ENCODE peak calls at places on chromosomes 5 and 9, in seven cellular contexts. T is cardiac fibroblast, L is Caco-2, C is fibroblast of pulmonary artery, Z is AG10803, A is lower leg skin, O is AG09309. X is an unnamed sample.

GRCh38 chr9:107465467-107466451 is 23.8 kb downstream of the KLF4 start:
- DNase-seq in T (peak), L (no peak), O (no peak), Z (peak), C (peak), A (peak), X (no peak)

GRCh38 chr9:130486103-130486502 is 41.3 kb downstream of the ASS1 start:
- DNase-seq in L (no peak), Z (no peak), O (no peak), A (no peak), T (no peak), C (no peak), X (no peak)

GRCh38 chr9:2340046-2340760 is 281.4 kb upstream of the VLDLR start:
- DNase-seq in C (no peak), A (no peak), O (no peak), Z (peak), L (no peak), T (no peak), X (no peak)

GRCh38 chr5:43432486-43433365 is 20.5 kb upstream of the CCL28 start:
- DNase-seq in Z (peak), T (peak), L (peak), A (peak), C (peak), O (peak), X (peak)

GRCh38 chr9:74497750-74498615 is 848 bp downstream of the RORB start:
- DNase-seq in C (peak), Z (peak), A (no peak), T (peak), O (no peak), L (no peak), X (no peak)

GRCh38 chr9:130689937-130690700 is 3.5 kb upstream of the EXOSC2 start:
- DNase-seq in A (peak), L (peak), O (peak), Z (peak), C (peak), T (peak), X (peak)

GRCh38 chr5:55965525-55965924 is 29.2 kb downstream of the IL6ST start:
- DNase-seq in Z (no peak), L (no peak), C (no peak), T (no peak), A (no peak), O (no peak), X (no peak)

GRCh38 chr5:172724658-172725183 is 46.3 kb downstream of the DUSP1 start:
- DNase-seq in Z (no peak), O (no peak), T (no peak), L (no peak), A (no peak), C (no peak), X (no peak)

GRCh38 chr5:139275536-139276297 is 17.8 kb upstream of the MATR3 start:
- DNase-seq in L (no peak), Z (no peak), A (no peak), T (no peak), C (no peak), O (no peak), X (no peak)

GRCh38 chr5:1316941-1317340 is 22.1 kb upstream of the TERT start:
- DNase-seq in O (no peak), L (peak), C (no peak), Z (no peak), T (no peak), A (no peak), X (no peak)

GRCh38 chr9:117734523-117735314 is 30.5 kb downstream of the TLR4 start:
- DNase-seq in T (peak), Z (peak), C (peak), A (no peak), L (no peak), O (peak), X (peak)

GRCh38 chr5:176535655-176536131 is 1.5 kb downstream of the RNF44 start:
- DNase-seq in Z (no peak), A (no peak), L (peak), O (no peak), C (no peak), T (no peak), X (no peak)

GRCh38 chr5:79535477-79536192 is 21.7 kb upstream of the HOMER1 start:
- DNase-seq in O (no peak), T (peak), L (no peak), C (no peak), A (no peak), Z (no peak), X (no peak)

GRCh38 chr5:111309384-111309783 is 85.2 kb downstream of the CAMK4 start:
- DNase-seq in Z (no peak), C (no peak), L (no peak), A (no peak), T (no peak), O (no peak), X (no peak)

GRCh38 chr5:130799015-130799414 is 366.0 kb downstream of the HINT1 start:
- DNase-seq in L (no peak), Z (no peak), A (no peak), O (no peak), C (no peak), T (no peak), X (no peak)

GRCh38 chr5:52987711-52988329 is 1.3 kb upstream of the ITGA2 start:
- DNase-seq in L (peak), O (no peak), T (peak), C (peak), Z (no peak), A (no peak), X (no peak)

GRCh38 chr5:142275496-142275895 is 49.3 kb downstream of the SPRY4 start:
- DNase-seq in A (no peak), T (no peak), C (no peak), O (no peak), Z (no peak), L (no peak), X (no peak)

GRCh38 chr5:68330564-68330963 is 115.0 kb downstream of the PIK3R1 start:
- DNase-seq in O (no peak), A (no peak), T (peak), C (no peak), L (no peak), Z (peak), X (no peak)

GRCh38 chr5:159965031-159965837 is 43.7 kb upstream of the TTC1 start:
- DNase-seq in C (peak), A (no peak), L (peak), O (no peak), T (peak), Z (peak), X (no peak)

GRCh38 chr9:113775714-113776113 is 100.4 kb upstream of the ZNF618 start:
- DNase-seq in O (no peak), C (no peak), L (no peak), T (no peak), A (no peak), Z (no peak), X (no peak)

GRCh38 chr5:125870271-125870670 is 552.9 kb upstream of the GRAMD2B start:
- DNase-seq in L (no peak), Z (peak), A (no peak), O (no peak), C (no peak), T (peak), X (no peak)

GRCh38 chr9:36748322-36748899 is 175.7 kb downstream of the MELK start:
- DNase-seq in Z (peak), T (peak), L (peak), O (no peak), C (peak), A (no peak), X (no peak)

DNA sequence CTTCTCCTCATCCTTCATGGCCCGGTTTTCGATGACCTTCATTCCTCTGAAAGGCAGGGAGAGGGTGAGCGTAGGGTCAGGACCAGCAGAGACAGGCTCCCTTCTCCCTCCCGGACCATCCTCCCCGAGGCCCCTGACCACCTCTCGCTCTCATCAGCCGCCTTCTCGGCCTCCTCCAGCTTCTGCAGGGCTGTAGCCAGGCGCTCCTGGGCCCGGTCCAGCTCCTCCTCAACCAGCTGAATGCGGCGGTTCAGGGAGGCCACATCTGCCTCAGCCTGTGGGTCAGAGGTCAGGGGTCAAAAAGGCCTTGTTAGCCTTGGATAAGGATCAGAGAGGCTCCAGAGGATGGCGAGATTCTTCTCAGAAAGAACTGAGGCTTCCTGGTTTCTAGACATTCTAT is 4.2 kb downstream of the TPM2 start:
- DNase-seq in L (no peak), T (no peak), O (no peak), C (no peak), Z (no peak), A (no peak), X (no peak)
- H3K4me3 ChIP-seq in L (no peak), T (no peak), O (no peak), C (no peak), Z (peak), A (no peak), X (no peak)

DNA sequence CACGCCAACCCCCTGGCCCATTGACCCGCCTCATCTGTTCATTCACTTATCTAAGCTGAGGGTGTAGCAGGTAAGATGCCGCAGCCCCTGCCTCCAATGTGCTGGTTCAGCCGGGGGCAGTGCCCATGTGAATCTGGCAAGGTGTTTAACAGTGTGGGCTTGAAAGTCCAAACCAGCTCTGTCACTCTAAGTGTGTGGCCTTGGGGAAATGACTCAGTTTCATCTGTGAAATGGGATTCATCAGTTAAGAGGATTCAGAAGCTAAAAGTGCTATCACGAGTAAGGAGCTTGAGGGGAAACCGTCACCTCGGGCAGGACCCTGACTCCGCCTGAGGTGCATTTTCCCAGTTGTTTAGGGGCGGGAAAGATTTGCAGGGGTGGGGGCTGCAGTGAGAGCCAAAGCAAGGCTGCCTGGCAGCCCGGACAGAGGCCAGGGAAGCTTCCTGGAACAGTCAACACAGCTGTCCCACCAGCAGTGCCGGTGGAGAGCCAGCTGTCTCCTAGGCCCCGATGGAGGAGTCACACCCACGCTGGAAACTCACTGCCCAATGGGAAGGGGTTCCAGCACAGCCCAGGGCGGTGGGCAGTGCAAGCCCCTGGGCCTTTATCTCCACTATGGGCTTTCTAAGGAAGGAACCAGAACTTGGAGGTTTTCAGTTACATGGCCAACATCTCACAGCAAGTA is 9.7 kb upstream of the URM1 start:
- DNase-seq in C (no peak), O (no peak), T (no peak), L (no peak), A (no peak), Z (no peak), X (no peak)
- H3K4me3 ChIP-seq in C (peak), O (peak), T (no peak), L (no peak), A (no peak), Z (peak), X (peak)

GRCh38 chr9:94656190-94656589 is 16.9 kb upstream of the FBP1 start:
- DNase-seq in L (no peak), Z (no peak), T (no peak), C (peak), A (no peak), O (no peak), X (no peak)
- H3K4me3 ChIP-seq in L (no peak), Z (peak), T (no peak), C (no peak), A (no peak), O (no peak), X (peak)

DNA sequence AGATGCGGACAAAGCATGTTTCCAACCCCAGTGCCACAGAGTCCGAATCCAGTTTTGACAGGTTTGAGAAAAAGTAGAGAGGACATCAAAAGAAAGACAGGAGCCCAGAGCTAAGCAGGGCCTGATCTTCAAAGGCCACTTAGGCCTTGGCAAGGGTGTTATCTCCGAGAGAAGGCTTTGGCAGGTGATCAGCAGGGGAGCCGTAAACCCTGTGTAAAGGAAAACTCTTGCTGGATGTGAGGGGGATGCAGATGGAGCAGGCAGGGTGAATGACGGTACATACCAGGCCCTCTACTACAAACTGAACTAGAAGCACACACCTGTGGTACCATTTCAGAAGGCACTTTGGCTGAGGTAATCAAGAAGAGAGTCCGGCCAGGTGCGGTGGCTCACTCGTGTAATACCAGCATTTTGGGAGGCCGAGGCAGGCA is 1.4 kb upstream of the HNRNPH1 start:
- DNase-seq in Z (no peak), O (no peak), L (peak), C (no peak), T (no peak), A (no peak), X (no peak)
- H3K4me3 ChIP-seq in Z (peak), O (peak), L (peak), C (peak), T (no peak), A (no peak), X (no peak)

DNA sequence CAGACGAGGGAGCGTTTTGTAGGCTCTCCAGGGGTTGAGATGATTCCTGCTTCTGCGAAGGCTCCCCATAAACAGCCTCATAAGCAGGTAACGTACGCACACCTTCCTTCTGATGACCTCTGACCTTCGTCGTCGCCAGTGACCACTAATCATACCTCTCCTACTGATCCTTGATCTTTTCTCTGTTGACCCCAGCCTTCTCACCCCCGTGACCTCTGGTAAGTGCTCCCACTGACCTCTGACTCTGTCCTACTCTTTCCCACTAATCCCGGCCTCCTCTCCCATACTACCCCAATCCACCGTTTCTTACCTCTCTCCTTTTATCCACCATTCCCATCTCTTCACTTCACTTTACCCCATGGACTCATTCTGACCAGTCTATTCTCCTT is 356 bp downstream of the DNAI1 start:
- DNase-seq in A (no peak), Z (no peak), L (no peak), O (no peak), T (no peak), C (no peak), X (no peak)
- H3K4me3 ChIP-seq in A (no peak), Z (peak), L (peak), O (peak), T (peak), C (peak), X (peak)

GRCh38 chr5:91189480-91190332 is 193.4 kb downstream of the ARRDC3 start:
- DNase-seq in T (peak), O (peak), Z (peak), L (peak), C (peak), A (peak), X (peak)
- H3K4me3 ChIP-seq in T (no peak), O (no peak), Z (peak), L (no peak), C (no peak), A (no peak), X (no peak)

GRCh38 chr5:35857606-35858205 is 1.0 kb downstream of the IL7R start:
- DNase-seq in Z (peak), O (peak), L (no peak), A (no peak), C (peak), T (peak), X (peak)
- H3K4me3 ChIP-seq in Z (peak), O (peak), L (no peak), A (no peak), C (no peak), T (no peak), X (no peak)